ENCODE peak calls at places on chromosome 10, in seven cellular contexts. Y is HEK293T; V is B cell; N is activated CD4-positive, alpha-beta T cell treated with anti-CD3 and anti-CD28 coated beads for 48 hours; S is NCI-H1105; Z is iris pigment epithelial cell; C is activated CD8-positive, alpha-beta memory T cell treated with anti-CD3 and anti-CD28 coated beads, Interleukin-2, amount 50 U/mL, for 48 hours. J is an unnamed sample.

GRCh38 chr10:75592888-75593643 is 161.6 kb downstream of the LRMDA start:
- DNase-seq in V (no peak), N (no peak), Z (no peak), S (no peak), C (no peak), Y (peak; percentile 57), J (no peak)

GRCh38 chr10:131961047-131961776 is 20.5 kb downstream of the BNIP3 start:
- DNase-seq in Z (no peak), Y (no peak), V (no peak), S (no peak), C (no peak), N (no peak), J (no peak)

GRCh38 chr10:48255722-48256121 is 18.8 kb downstream of the FRMPD2 start:
- DNase-seq in C (no peak), V (no peak), S (no peak), N (no peak), Z (no peak), Y (no peak), J (no peak)

GRCh38 chr10:77794256-77795142 is 132.1 kb downstream of the DLG5 start:
- DNase-seq in S (no peak), N (no peak), C (no peak), Z (no peak), Y (no peak), V (no peak), J (no peak)

GRCh38 chr10:117666131-117666530 is 123.6 kb downstream of the EMX2 start:
- DNase-seq in C (no peak), Z (no peak), S (no peak), Y (no peak), N (no peak), V (no peak), J (no peak)

GRCh38 chr10:44824607-44825006 is 86.5 kb upstream of the TMEM72 start:
- DNase-seq in N (no peak), Z (no peak), Y (no peak), S (no peak), V (no peak), C (no peak), J (no peak)

GRCh38 chr10:3785849-3786290 is 861 bp upstream of the KLF6 start:
- DNase-seq in C (peak; percentile 80), V (peak; percentile 55), S (no peak), Z (peak; percentile 51), Y (no peak), N (peak; percentile 60), J (peak; percentile 37)

GRCh38 chr10:85642082-85642420 is 724.5 kb downstream of the GRID1 start:
- DNase-seq in N (no peak), Y (no peak), Z (peak; percentile 6), V (no peak), S (no peak), C (no peak), J (no peak)

GRCh38 chr10:115402690-115403089 is 309.5 kb downstream of the ATRNL1 start:
- DNase-seq in Z (peak; percentile 69), Y (no peak), N (no peak), V (no peak), C (no peak), S (no peak), J (no peak)

GRCh38 chr10:59644841-59645240 is 64.8 kb downstream of the SLC16A9 start:
- DNase-seq in S (no peak), Y (no peak), C (no peak), N (no peak), V (no peak), Z (no peak), J (no peak)

GRCh38 chr10:24706479-24707118 is 17.1 kb downstream of the ARHGAP21 start:
- DNase-seq in N (peak; percentile 47), V (no peak), Z (peak; percentile 99), Y (peak; percentile 40), S (no peak), C (no peak), J (peak; percentile 51)

GRCh38 chr10:81021428-81022129 is 483.9 kb downstream of the SH2D4B start:
- DNase-seq in S (no peak), Z (no peak), V (no peak), C (no peak), N (no peak), Y (no peak), J (no peak)

GRCh38 chr10:13788701-13789447 is 202.1 kb downstream of the PRPF18 start:
- DNase-seq in Z (peak; percentile 65), S (no peak), C (no peak), Y (no peak), V (no peak), N (no peak), J (peak; percentile 17)

GRCh38 chr10:119350529-119351001 is 143.2 kb downstream of the GRK5 start:
- DNase-seq in Z (peak; percentile 42), S (no peak), Y (no peak), C (no peak), V (no peak), N (no peak), J (no peak)

GRCh38 chr10:119521443-119522204 is 20.9 kb downstream of the RGS10 start:
- DNase-seq in S (no peak), Z (peak; percentile 65), V (no peak), Y (no peak), N (no peak), C (no peak), J (no peak)

GRCh38 chr10:7804216-7804615 is 14.1 kb upstream of the TAF3 start:
- DNase-seq in N (no peak), Z (no peak), Y (no peak), V (no peak), S (no peak), C (no peak), J (no peak)

GRCh38 chr10:104332243-104333036 is 5.8 kb downstream of the ITPRIP start:
- DNase-seq in N (no peak), Y (no peak), C (peak; percentile 36), S (no peak), V (no peak), Z (no peak), J (no peak)

GRCh38 chr10:21334891-21335696 is 190.4 kb downstream of the SKIDA1 start:
- DNase-seq in C (no peak), S (no peak), Y (no peak), N (no peak), Z (peak; percentile 92), V (no peak), J (no peak)

GRCh38 chr10:24814568-24815313 is 91.1 kb upstream of the ARHGAP21 start:
- DNase-seq in N (no peak), V (no peak), S (no peak), Z (peak; percentile 53), C (no peak), Y (no peak), J (no peak)

GRCh38 chr10:43128958-43129706 is 9.1 kb upstream of the CSGALNACT2 start:
- DNase-seq in V (peak; percentile 27), Y (no peak), Z (peak; percentile 99), C (no peak), S (no peak), N (peak; percentile 41), J (peak; percentile 63)

GRCh38 chr10:43140414-43140813 is 2.2 kb downstream of the CSGALNACT2 start:
- DNase-seq in S (no peak), V (no peak), C (no peak), Y (no peak), N (no peak), Z (peak; percentile 99), J (no peak)

GRCh38 chr10:31322647-31323046 is 3.6 kb downstream of the ZEB1 start:
- DNase-seq in Y (no peak), S (peak; percentile 18), V (no peak), C (no peak), Z (no peak), N (peak; percentile 8), J (peak; percentile 13)

GRCh38 chr10:106863549-106863948 is 301.0 kb downstream of the SORCS1 start:
- DNase-seq in Y (peak; percentile 43), C (no peak), Z (no peak), V (no peak), N (no peak), S (no peak), J (no peak)

GRCh38 chr10:50417486-50417905 is 166.2 kb upstream of the ASAH2 start:
- DNase-seq in V (no peak), S (no peak), N (no peak), C (no peak), Z (no peak), Y (no peak), J (no peak)

GRCh38 chr10:72660220-72660619 is 31.7 kb upstream of the MCU start:
- DNase-seq in N (no peak), V (no peak), Z (no peak), C (no peak), S (no peak), Y (no peak), J (no peak)

GRCh38 chr10:76998451-76998850 is 639.2 kb downstream of the KCNMA1 start:
- DNase-seq in V (no peak), Z (no peak), S (peak; percentile 67), C (no peak), Y (no peak), N (no peak), J (no peak)

GRCh38 chr10:70662362-70663220 is 9.7 kb upstream of the ADAMTS14 start:
- DNase-seq in Z (peak; percentile 81), V (no peak), Y (no peak), C (peak; percentile 29), S (no peak), N (no peak), J (no peak)

GRCh38 chr10:74738052-74738451 is 88.3 kb upstream of the KAT6B start:
- DNase-seq in Y (no peak), N (no peak), Z (peak; percentile 3), V (no peak), C (no peak), S (no peak), J (no peak)

GRCh38 chr10:5999440-6000165 is 22.3 kb upstream of the IL15RA start:
- DNase-seq in N (no peak), C (no peak), Z (no peak), Y (no peak), S (peak; percentile 38), V (no peak), J (no peak)

GRCh38 chr10:35765039-35765662 is 123.1 kb upstream of the FZD8 start:
- DNase-seq in V (no peak), C (no peak), Z (peak; percentile 28), Y (no peak), N (no peak), S (no peak), J (no peak)

GRCh38 chr10:97882142-97883091 is 32.8 kb downstream of the GOLGA7B start:
- DNase-seq in Y (no peak), S (no peak), C (no peak), N (peak; percentile 23), V (no peak), Z (peak; percentile 57), J (peak; percentile 52)

GRCh38 chr10:63264852-63265617 is 131.9 kb downstream of the NRBF2 start:
- DNase-seq in V (no peak), Z (peak; percentile 76), C (no peak), Y (peak; percentile 30), N (peak; percentile 44), S (no peak), J (peak; percentile 65)

GRCh38 chr10:60162631-60163030 is 227.0 kb downstream of the ANK3 start:
- DNase-seq in V (no peak), N (no peak), Y (no peak), C (no peak), S (no peak), Z (no peak), J (no peak)

GRCh38 chr10:31353574-31353973 is 34.6 kb downstream of the ZEB1 start:
- DNase-seq in S (no peak), Z (peak; percentile 68), Y (no peak), C (no peak), V (no peak), N (peak; percentile 24), J (peak; percentile 34)

GRCh38 chr10:110226926-110227641 is 19.7 kb downstream of the MXI1 start:
- DNase-seq in S (no peak), C (peak; percentile 74), Z (peak; percentile 23), N (peak; percentile 67), V (peak; percentile 77), Y (peak; percentile 84), J (peak; percentile 49)

GRCh38 chr10:72218329-72218728 is 2.3 kb upstream of the ASCC1 start:
- DNase-seq in Y (no peak), N (no peak), C (no peak), Z (no peak), S (no peak), V (no peak), J (no peak)

GRCh38 chr10:97016728-97017473 is 168.9 kb downstream of the SLIT1 start:
- DNase-seq in V (no peak), Z (no peak), N (peak; percentile 49), Y (no peak), C (peak; percentile 71), S (no peak), J (peak; percentile 88)

GRCh38 chr10:43137701-43137970 is 609 bp upstream of the CSGALNACT2 start:
- DNase-seq in S (no peak), N (peak; percentile 54), C (peak; percentile 77), Z (peak; percentile 63), Y (peak; percentile 54), V (peak; percentile 44), J (peak; percentile 49)

J was measured in activated CD8-positive, alpha-beta T cell treated with anti-CD3 and anti-CD28 coated beads for 36 hours.